ENCODE peak calls at places on chromosomes 7 and 10, in five cellular contexts. H, R, D, W and E are unnamed samples.

GRCh38 chr7:44149571-44150465 is 8.7 kb upstream of the MYL7 start:
- DNase-seq in H (no peak), R (no peak), D (no peak), W (no peak), E (no peak)

GRCh38 chr7:100506356-100506930 is 22.7 kb downstream of the NYAP1 start:
- DNase-seq in H (no peak), R (no peak), D (no peak), W (peak; percentile 54), E (no peak)

GRCh38 chr10:124601016-124601415 is 139.4 kb downstream of the LHPP start:
- DNase-seq in H (no peak), R (no peak), D (no peak), W (no peak), E (no peak)

GRCh38 chr7:71239517-71239916 is 107.6 kb downstream of the GALNT17 start:
- DNase-seq in H (no peak), R (no peak), D (no peak), W (no peak), E (no peak)

GRCh38 chr7:66043681-66044497 is 31.7 kb upstream of the ASL start:
- DNase-seq in H (no peak), R (peak; percentile 33), D (no peak), W (peak; percentile 15), E (peak; percentile 24)

GRCh38 chr7:121475806-121476205 is 79.7 kb upstream of the FAM3C start:
- DNase-seq in H (no peak), R (no peak), D (no peak), W (no peak), E (no peak)

GRCh38 chr7:77473240-77474005 is 57.3 kb upstream of the GSAP start:
- DNase-seq in H (no peak), R (no peak), D (no peak), W (no peak), E (no peak)

GRCh38 chr7:92641921-92642511 is 51.8 kb upstream of the FAM133B start:
- DNase-seq in H (no peak), R (peak; percentile 68), D (no peak), W (no peak), E (peak; percentile 79)

GRCh38 chr7:44208085-44208484 is 7.3 kb downstream of the YKT6 start:
- DNase-seq in H (no peak), R (no peak), D (no peak), W (no peak), E (no peak)

GRCh38 chr7:116511552-116512523 is 12.3 kb downstream of the CAV2 start:
- DNase-seq in H (peak; percentile 33), R (peak; percentile 96), D (peak; percentile 72), W (peak; percentile 34), E (peak; percentile 68)

GRCh38 chr10:16986406-16987128 is 143.0 kb downstream of the CUBN start:
- DNase-seq in H (no peak), R (peak; percentile 88), D (no peak), W (no peak), E (no peak)

GRCh38 chr7:55100172-55100961 is 81.5 kb downstream of the EGFR start:
- DNase-seq in H (no peak), R (no peak), D (no peak), W (no peak), E (no peak)

GRCh38 chr10:80684217-80684616 is 146.5 kb downstream of the SH2D4B start:
- DNase-seq in H (peak; percentile 21), R (peak; percentile 73), D (no peak), W (peak; percentile 82), E (peak; percentile 49)

GRCh38 chr10:120979435-120980315 is 128.5 kb downstream of the WDR11 start:
- DNase-seq in H (peak; percentile 44), R (peak; percentile 11), D (no peak), W (no peak), E (no peak)
- TF ChIP-seq MYC in H (no peak), R (no peak), D (no peak), W (no peak), E (no peak)

GRCh38 chr10:77625379-77625778 is 12.2 kb downstream of the KCNMA1 start:
- DNase-seq in H (no peak), R (no peak), D (no peak), W (no peak), E (no peak)

GRCh38 chr10:77631241-77631640 is 6.4 kb downstream of the KCNMA1 start:
- DNase-seq in H (no peak), R (no peak), D (no peak), W (no peak), E (no peak)

GRCh38 chr10:77629775-77630565 is 7.6 kb downstream of the KCNMA1 start:
- DNase-seq in H (no peak), R (no peak), D (no peak), W (no peak), E (no peak)

GRCh38 chr10:77626266-77626935 is 11.2 kb downstream of the KCNMA1 start:
- DNase-seq in H (no peak), R (peak; percentile 11), D (no peak), W (no peak), E (no peak)

GRCh38 chr10:77628906-77629730 is 8.5 kb downstream of the KCNMA1 start:
- DNase-seq in H (no peak), R (peak; percentile 33), D (no peak), W (no peak), E (no peak)
- TF ChIP-seq MYC in H (no peak), R (no peak), D (no peak), W (no peak), E (no peak)

GRCh38 chr7:154096-154835 is 38.1 kb upstream of the FAM20C start:
- DNase-seq in H (no peak), R (no peak), D (no peak), W (no peak), E (no peak)
- TF ChIP-seq MYC in H (no peak), R (no peak), D (no peak), W (no peak), E (no peak)

DNA sequence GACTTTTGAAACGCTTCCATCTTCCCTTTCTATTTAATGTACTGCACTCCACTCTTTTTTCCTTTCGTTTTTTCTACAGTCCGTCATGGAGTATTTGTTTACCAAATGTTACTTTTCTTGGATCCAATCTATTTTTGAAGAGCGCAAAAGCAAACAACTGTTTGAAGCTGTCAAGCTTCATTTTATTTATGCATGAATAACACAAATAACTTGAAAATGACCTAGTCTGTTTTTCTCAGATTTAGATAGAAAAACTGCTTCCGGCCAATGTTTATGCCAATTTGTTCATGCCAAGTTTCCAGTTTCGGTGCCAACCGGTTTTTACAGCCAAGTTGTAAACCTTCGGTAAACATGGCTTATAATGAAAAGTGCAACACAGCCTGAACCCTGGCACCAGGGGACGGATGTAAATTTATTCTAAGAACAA is 150.9 kb upstream of the KLF6 start:
- DNase-seq in H (no peak), R (peak; percentile 98), D (no peak), W (no peak), E (no peak)
- TF ChIP-seq MYC in H (no peak), R (no peak), D (no peak), W (no peak), E (no peak)

DNA sequence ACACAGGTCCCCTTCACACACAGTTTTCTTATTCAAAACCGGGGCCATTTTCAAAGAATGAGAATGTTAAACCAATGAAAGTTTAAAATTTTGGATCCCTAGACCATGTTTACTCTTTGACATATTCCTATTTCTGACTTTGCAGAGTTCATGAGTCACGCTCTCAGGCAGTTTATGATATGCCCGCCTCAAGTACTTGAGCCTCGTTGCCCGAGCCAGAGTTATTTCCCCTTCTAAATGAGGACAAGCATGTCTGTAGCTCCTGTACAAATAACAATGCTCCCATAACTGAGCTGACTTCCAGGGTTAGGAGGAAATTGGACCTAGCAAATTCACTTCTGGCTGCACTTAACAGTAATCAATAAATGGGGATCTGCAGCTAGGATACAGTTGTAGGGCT is 87.9 kb upstream of the PDE1C start:
- DNase-seq in H (no peak), R (peak; percentile 60), D (no peak), W (no peak), E (no peak)
- TF ChIP-seq MYC in H (no peak), R (no peak), D (no peak), W (no peak), E (no peak)

GRCh38 chr10:1244493-1244892 is 188.3 kb downstream of the WDR37 start:
- DNase-seq in H (no peak), R (no peak), D (no peak), W (no peak), E (no peak)
- TF ChIP-seq MYC in H (no peak), R (no peak), D (no peak), W (no peak), E (no peak)

DNA sequence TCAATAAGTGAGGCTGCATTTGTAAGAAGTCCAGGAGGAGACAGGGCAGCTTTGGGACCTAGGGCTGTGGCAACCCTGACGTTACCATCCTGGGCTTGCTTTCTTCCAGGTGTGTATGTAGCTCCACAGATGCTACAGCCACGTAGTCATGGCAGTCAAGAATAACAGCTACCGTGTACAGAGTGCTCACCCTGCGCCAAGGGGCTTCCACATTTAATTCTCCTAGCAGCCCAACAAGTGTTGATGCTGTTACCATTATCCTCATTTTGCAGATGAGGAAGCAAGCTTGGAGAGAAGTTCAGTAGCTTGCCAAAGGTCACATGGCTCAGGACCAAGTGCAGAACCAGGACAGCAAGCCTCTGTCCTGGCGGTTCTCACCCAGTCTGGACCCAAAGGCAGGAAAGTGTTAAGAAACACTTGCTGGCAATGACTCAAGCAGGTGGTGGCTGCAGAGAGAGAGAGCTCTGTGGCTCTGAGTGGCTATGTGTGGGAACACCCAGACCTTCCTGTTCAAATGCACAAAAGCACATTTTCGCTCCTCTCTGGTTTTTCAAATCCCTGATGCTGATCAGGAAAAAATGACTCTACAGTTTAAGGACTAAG is 89.8 kb downstream of the CREM start:
- DNase-seq in H (no peak), R (peak; percentile 33), D (no peak), W (no peak), E (peak; percentile 14)
- TF ChIP-seq MYC in H (no peak), R (no peak), D (no peak), W (no peak), E (no peak)